ENCODE peak calls at places on chromosome 17, in six cellular contexts. C is fibroblast of the aortic adventitia; E is hypothalamus; M is AG09319; V is germinal center; U is activated CD4-positive, alpha-beta T cell treated with anti-CD3 and anti-CD28 coated beads for 24 hours. P is an unnamed sample.
A peak's percentile ranks its signal among the peaks of the same experiment; 100 is the strongest.

GRCh38 chr17:48641541-48642058 is 15.4 kb upstream of the HOXB9 start:
- DNase-seq in C (no peak), E (no peak), V (no peak), U (no peak), M (no peak), P (no peak)

GRCh38 chr17:78359216-78359935 is 501 bp downstream of the SOCS3 start:
- DNase-seq in U (no peak), C (peak; percentile 52), V (no peak), E (no peak), M (no peak), P (no peak)

GRCh38 chr17:48335858-48336500 is 94.0 kb downstream of the SKAP1 start:
- DNase-seq in U (no peak), C (peak; percentile 83), M (peak; percentile 8), V (peak; percentile 36), E (no peak), P (peak; percentile 25)

GRCh38 chr17:42248351-42249179 is 27.6 kb downstream of the STAT5B start:
- DNase-seq in U (peak; percentile 61), V (peak; percentile 82), E (peak; percentile 64), M (peak; percentile 84), C (peak; percentile 98), P (peak; percentile 75)

GRCh38 chr17:29571486-29571882 is 3.0 kb downstream of the TP53I13 start:
- DNase-seq in E (no peak), U (no peak), V (no peak), C (no peak), M (no peak), P (no peak)

GRCh38 chr17:45270828-45271418 is 9.0 kb upstream of the SPATA32 start:
- DNase-seq in V (peak; percentile 40), M (no peak), C (no peak), U (no peak), E (no peak), P (no peak)

GRCh38 chr17:82212331-82213250 is at the start of gene CCDC57:
- DNase-seq in V (peak; percentile 88), U (peak; percentile 46), E (peak; percentile 55), C (peak; percentile 72), M (no peak), P (peak; percentile 98)

GRCh38 chr17:66240630-66241029 is 11.4 kb upstream of the APOH start:
- DNase-seq in U (no peak), V (no peak), M (no peak), E (no peak), C (peak; percentile 40), P (no peak)

GRCh38 chr17:57810740-57811632 is 38.9 kb downstream of the MRPS23 start:
- DNase-seq in U (no peak), E (peak; percentile 43), C (peak; percentile 55), M (no peak), V (peak; percentile 22), P (no peak)

GRCh38 chr17:152860-153420 is 15.6 kb downstream of the SCGB1C2 start:
- DNase-seq in U (no peak), M (no peak), V (no peak), C (no peak), E (no peak), P (no peak)

GRCh38 chr17:49508061-49508865 is 13.2 kb downstream of the NGFR start:
- DNase-seq in U (no peak), V (no peak), M (peak; percentile 25), C (no peak), E (no peak), P (no peak)

GRCh38 chr17:42403150-42403549 is 14.9 kb upstream of the STAT3 start:
- DNase-seq in E (no peak), C (no peak), V (no peak), U (peak; percentile 40), M (no peak), P (peak; percentile 85)

GRCh38 chr17:45019177-45019711 is 32.2 kb downstream of the DCAKD start:
- DNase-seq in E (peak; percentile 37), M (no peak), U (no peak), V (peak; percentile 34), C (peak; percentile 41), P (peak; percentile 84)

GRCh38 chr17:51873302-51873701 is 285.2 kb downstream of the CA10 start:
- DNase-seq in C (no peak), V (no peak), U (no peak), E (no peak), M (no peak), P (no peak)

GRCh38 chr17:43169561-43170139 is 1.4 kb upstream of the NBR1 start:
- DNase-seq in M (no peak), V (peak; percentile 27), E (no peak), C (peak; percentile 15), U (no peak), P (peak; percentile 27)

GRCh38 chr17:29155235-29155965 is 24.8 kb downstream of the MYO18A start:
- DNase-seq in V (no peak), C (peak; percentile 36), U (no peak), E (no peak), M (no peak), P (peak; percentile 61)

GRCh38 chr17:50806141-50806643 is 29.2 kb upstream of the WFIKKN2 start:
- DNase-seq in U (no peak), C (peak; percentile 85), V (no peak), E (no peak), M (no peak), P (no peak)

GRCh38 chr17:63512388-63512787 is 10.8 kb upstream of the KCNH6 start:
- DNase-seq in V (no peak), E (no peak), M (no peak), C (no peak), U (no peak), P (no peak)

GRCh38 chr17:79020631-79021301 is 3.2 kb upstream of the C1QTNF1 start:
- DNase-seq in C (peak; percentile 55), U (no peak), V (no peak), M (no peak), E (no peak), P (no peak)

P was measured in GM20000.